ENCODE peak calls at places on chromosomes 3 and 15, in ten cellular contexts. One of them, this sample, is unnamed.
A peak's percentile ranks its signal among the peaks of the same experiment; 100 is the strongest.

GRCh38 chr3:69016901-69017300 is 3.4 kb upstream of the EOGT start:
- DNase-seq in lower lobe of right lung: no peak
- DNase-seq in putamen: no peak
- DNase-seq in adrenal gland: no peak
- DNase-seq in foreskin fibroblast: no peak
- DNase-seq in hippocampal formation: no peak
- DNase-seq in stimulated activated CD8-positive, alpha-beta memory T cell treated with anti-CD3 and anti-CD28 coated beads, Interleukin-15, amount 100 ng/mL, for 24 hours: no peak
- DNase-seq in stimulated activated CD4-positive, alpha-beta T cell treated with anti-CD3 and anti-CD28 coated beads, Interleukin-4, amount 100 ng/mL, for 1 hour: no peak
- DNase-seq in brain microvascular endothelial cell: no peak
- DNase-seq in left ventricle myocardium superior: no peak
- DNase-seq in this sample: no peak

GRCh38 chr3:106275592-106275991 is 406.8 kb upstream of the CBLB start:
- DNase-seq in lower lobe of right lung: no peak
- DNase-seq in putamen: no peak
- DNase-seq in adrenal gland: no peak
- DNase-seq in foreskin fibroblast: no peak
- DNase-seq in hippocampal formation: no peak
- DNase-seq in stimulated activated CD8-positive, alpha-beta memory T cell treated with anti-CD3 and anti-CD28 coated beads, Interleukin-15, amount 100 ng/mL, for 24 hours: no peak
- DNase-seq in stimulated activated CD4-positive, alpha-beta T cell treated with anti-CD3 and anti-CD28 coated beads, Interleukin-4, amount 100 ng/mL, for 1 hour: no peak
- DNase-seq in brain microvascular endothelial cell: no peak
- DNase-seq in left ventricle myocardium superior: no peak
- DNase-seq in this sample: no peak

GRCh38 chr3:154956815-154957214 is 123.3 kb upstream of the MME start:
- DNase-seq in lower lobe of right lung: no peak
- DNase-seq in putamen: no peak
- DNase-seq in adrenal gland: no peak
- DNase-seq in foreskin fibroblast: peak; percentile 33
- DNase-seq in hippocampal formation: no peak
- DNase-seq in stimulated activated CD8-positive, alpha-beta memory T cell treated with anti-CD3 and anti-CD28 coated beads, Interleukin-15, amount 100 ng/mL, for 24 hours: no peak
- DNase-seq in stimulated activated CD4-positive, alpha-beta T cell treated with anti-CD3 and anti-CD28 coated beads, Interleukin-4, amount 100 ng/mL, for 1 hour: no peak
- DNase-seq in brain microvascular endothelial cell: no peak
- DNase-seq in left ventricle myocardium superior: no peak
- DNase-seq in this sample: no peak

GRCh38 chr15:38050529-38050928 is 116.1 kb downstream of the TMCO5A start:
- DNase-seq in lower lobe of right lung: no peak
- DNase-seq in putamen: no peak
- DNase-seq in adrenal gland: no peak
- DNase-seq in foreskin fibroblast: peak; percentile 82
- DNase-seq in hippocampal formation: no peak
- DNase-seq in stimulated activated CD8-positive, alpha-beta memory T cell treated with anti-CD3 and anti-CD28 coated beads, Interleukin-15, amount 100 ng/mL, for 24 hours: no peak
- DNase-seq in stimulated activated CD4-positive, alpha-beta T cell treated with anti-CD3 and anti-CD28 coated beads, Interleukin-4, amount 100 ng/mL, for 1 hour: no peak
- DNase-seq in brain microvascular endothelial cell: no peak
- DNase-seq in left ventricle myocardium superior: no peak
- DNase-seq in this sample: no peak

GRCh38 chr3:21256932-21257331 is 494.1 kb downstream of the ZNF385D start:
- DNase-seq in lower lobe of right lung: no peak
- DNase-seq in putamen: no peak
- DNase-seq in adrenal gland: no peak
- DNase-seq in foreskin fibroblast: no peak
- DNase-seq in hippocampal formation: no peak
- DNase-seq in stimulated activated CD8-positive, alpha-beta memory T cell treated with anti-CD3 and anti-CD28 coated beads, Interleukin-15, amount 100 ng/mL, for 24 hours: no peak
- DNase-seq in stimulated activated CD4-positive, alpha-beta T cell treated with anti-CD3 and anti-CD28 coated beads, Interleukin-4, amount 100 ng/mL, for 1 hour: no peak
- DNase-seq in brain microvascular endothelial cell: no peak
- DNase-seq in left ventricle myocardium superior: no peak
- DNase-seq in this sample: no peak

GRCh38 chr15:77634266-77634962 is 1.7 kb upstream of the LINGO1 start:
- DNase-seq in lower lobe of right lung: peak; percentile 66
- DNase-seq in putamen: no peak
- DNase-seq in adrenal gland: peak; percentile 79
- DNase-seq in foreskin fibroblast: peak; percentile 53
- DNase-seq in hippocampal formation: no peak
- DNase-seq in stimulated activated CD8-positive, alpha-beta memory T cell treated with anti-CD3 and anti-CD28 coated beads, Interleukin-15, amount 100 ng/mL, for 24 hours: peak; percentile 25
- DNase-seq in stimulated activated CD4-positive, alpha-beta T cell treated with anti-CD3 and anti-CD28 coated beads, Interleukin-4, amount 100 ng/mL, for 1 hour: peak; percentile 66
- DNase-seq in brain microvascular endothelial cell: peak; percentile 53
- DNase-seq in left ventricle myocardium superior: peak; percentile 71
- DNase-seq in this sample: peak; percentile 15

GRCh38 chr15:95644476-95644875 is 686.0 kb upstream of the NR2F2 start:
- DNase-seq in lower lobe of right lung: no peak
- DNase-seq in putamen: no peak
- DNase-seq in adrenal gland: no peak
- DNase-seq in foreskin fibroblast: no peak
- DNase-seq in hippocampal formation: no peak
- DNase-seq in stimulated activated CD8-positive, alpha-beta memory T cell treated with anti-CD3 and anti-CD28 coated beads, Interleukin-15, amount 100 ng/mL, for 24 hours: no peak
- DNase-seq in stimulated activated CD4-positive, alpha-beta T cell treated with anti-CD3 and anti-CD28 coated beads, Interleukin-4, amount 100 ng/mL, for 1 hour: no peak
- DNase-seq in brain microvascular endothelial cell: no peak
- DNase-seq in left ventricle myocardium superior: no peak
- DNase-seq in this sample: no peak

GRCh38 chr15:40756938-40757337 is 1.9 kb upstream of the RMDN3 start:
- DNase-seq in lower lobe of right lung: no peak
- DNase-seq in putamen: no peak
- DNase-seq in adrenal gland: no peak
- DNase-seq in foreskin fibroblast: no peak
- DNase-seq in hippocampal formation: no peak
- DNase-seq in stimulated activated CD8-positive, alpha-beta memory T cell treated with anti-CD3 and anti-CD28 coated beads, Interleukin-15, amount 100 ng/mL, for 24 hours: no peak
- DNase-seq in stimulated activated CD4-positive, alpha-beta T cell treated with anti-CD3 and anti-CD28 coated beads, Interleukin-4, amount 100 ng/mL, for 1 hour: no peak
- DNase-seq in brain microvascular endothelial cell: no peak
- DNase-seq in left ventricle myocardium superior: no peak
- DNase-seq in this sample: no peak

GRCh38 chr15:62306851-62307504 is 141.9 kb upstream of the C2CD4B start:
- DNase-seq in lower lobe of right lung: peak; percentile 58
- DNase-seq in putamen: peak; percentile 41
- DNase-seq in adrenal gland: peak; percentile 86
- DNase-seq in foreskin fibroblast: peak; percentile 79
- DNase-seq in hippocampal formation: peak; percentile 59
- DNase-seq in stimulated activated CD8-positive, alpha-beta memory T cell treated with anti-CD3 and anti-CD28 coated beads, Interleukin-15, amount 100 ng/mL, for 24 hours: no peak
- DNase-seq in stimulated activated CD4-positive, alpha-beta T cell treated with anti-CD3 and anti-CD28 coated beads, Interleukin-4, amount 100 ng/mL, for 1 hour: no peak
- DNase-seq in brain microvascular endothelial cell: peak; percentile 66
- DNase-seq in left ventricle myocardium superior: peak; percentile 57
- DNase-seq in this sample: no peak

GRCh38 chr3:126469479-126469878 is 6.2 kb downstream of the ZXDC start:
- DNase-seq in lower lobe of right lung: peak; percentile 71
- DNase-seq in putamen: no peak
- DNase-seq in adrenal gland: no peak
- DNase-seq in foreskin fibroblast: no peak
- DNase-seq in hippocampal formation: no peak
- DNase-seq in stimulated activated CD8-positive, alpha-beta memory T cell treated with anti-CD3 and anti-CD28 coated beads, Interleukin-15, amount 100 ng/mL, for 24 hours: no peak
- DNase-seq in stimulated activated CD4-positive, alpha-beta T cell treated with anti-CD3 and anti-CD28 coated beads, Interleukin-4, amount 100 ng/mL, for 1 hour: no peak
- DNase-seq in brain microvascular endothelial cell: no peak
- DNase-seq in left ventricle myocardium superior: no peak
- DNase-seq in this sample: no peak

GRCh38 chr15:41934843-41935242 is 37.5 kb downstream of the EHD4 start:
- DNase-seq in lower lobe of right lung: peak; percentile 54
- DNase-seq in putamen: no peak
- DNase-seq in adrenal gland: peak; percentile 69
- DNase-seq in foreskin fibroblast: no peak
- DNase-seq in hippocampal formation: no peak
- DNase-seq in stimulated activated CD8-positive, alpha-beta memory T cell treated with anti-CD3 and anti-CD28 coated beads, Interleukin-15, amount 100 ng/mL, for 24 hours: peak; percentile 15
- DNase-seq in stimulated activated CD4-positive, alpha-beta T cell treated with anti-CD3 and anti-CD28 coated beads, Interleukin-4, amount 100 ng/mL, for 1 hour: peak; percentile 68
- DNase-seq in brain microvascular endothelial cell: no peak
- DNase-seq in left ventricle myocardium superior: no peak
- DNase-seq in this sample: no peak

GRCh38 chr3:160686955-160687535 is 10.1 kb downstream of the ARL14 start:
- DNase-seq in lower lobe of right lung: no peak
- DNase-seq in putamen: no peak
- DNase-seq in adrenal gland: no peak
- DNase-seq in foreskin fibroblast: peak; percentile 41
- DNase-seq in hippocampal formation: no peak
- DNase-seq in stimulated activated CD8-positive, alpha-beta memory T cell treated with anti-CD3 and anti-CD28 coated beads, Interleukin-15, amount 100 ng/mL, for 24 hours: no peak
- DNase-seq in stimulated activated CD4-positive, alpha-beta T cell treated with anti-CD3 and anti-CD28 coated beads, Interleukin-4, amount 100 ng/mL, for 1 hour: no peak
- DNase-seq in brain microvascular endothelial cell: no peak
- DNase-seq in left ventricle myocardium superior: no peak
- DNase-seq in this sample: no peak

GRCh38 chr3:174541708-174542107 is 317.4 kb upstream of the NAALADL2 start:
- DNase-seq in lower lobe of right lung: no peak
- DNase-seq in putamen: no peak
- DNase-seq in adrenal gland: no peak
- DNase-seq in foreskin fibroblast: peak; percentile 14
- DNase-seq in hippocampal formation: no peak
- DNase-seq in stimulated activated CD8-positive, alpha-beta memory T cell treated with anti-CD3 and anti-CD28 coated beads, Interleukin-15, amount 100 ng/mL, for 24 hours: no peak
- DNase-seq in stimulated activated CD4-positive, alpha-beta T cell treated with anti-CD3 and anti-CD28 coated beads, Interleukin-4, amount 100 ng/mL, for 1 hour: no peak
- DNase-seq in brain microvascular endothelial cell: peak; percentile 28
- DNase-seq in left ventricle myocardium superior: no peak
- DNase-seq in this sample: no peak

GRCh38 chr3:38108649-38109579 is 28.0 kb downstream of the ACAA1 start:
- DNase-seq in lower lobe of right lung: peak; percentile 50
- DNase-seq in putamen: no peak
- DNase-seq in adrenal gland: peak; percentile 48
- DNase-seq in foreskin fibroblast: no peak
- DNase-seq in hippocampal formation: no peak
- DNase-seq in stimulated activated CD8-positive, alpha-beta memory T cell treated with anti-CD3 and anti-CD28 coated beads, Interleukin-15, amount 100 ng/mL, for 24 hours: no peak
- DNase-seq in stimulated activated CD4-positive, alpha-beta T cell treated with anti-CD3 and anti-CD28 coated beads, Interleukin-4, amount 100 ng/mL, for 1 hour: no peak
- DNase-seq in brain microvascular endothelial cell: no peak
- DNase-seq in left ventricle myocardium superior: no peak
- DNase-seq in this sample: no peak

GRCh38 chr3:37779289-37780152 is 82.2 kb upstream of the CTDSPL start:
- DNase-seq in lower lobe of right lung: no peak
- DNase-seq in putamen: peak; percentile 71
- DNase-seq in adrenal gland: peak; percentile 70
- DNase-seq in foreskin fibroblast: peak; percentile 87
- DNase-seq in hippocampal formation: peak; percentile 77
- DNase-seq in stimulated activated CD8-positive, alpha-beta memory T cell treated with anti-CD3 and anti-CD28 coated beads, Interleukin-15, amount 100 ng/mL, for 24 hours: no peak
- DNase-seq in stimulated activated CD4-positive, alpha-beta T cell treated with anti-CD3 and anti-CD28 coated beads, Interleukin-4, amount 100 ng/mL, for 1 hour: no peak
- DNase-seq in brain microvascular endothelial cell: peak; percentile 51
- DNase-seq in left ventricle myocardium superior: no peak
- DNase-seq in this sample: no peak

GRCh38 chr3:49471856-49472495 is 1.9 kb downstream of the DAG1 start:
- DNase-seq in lower lobe of right lung: no peak
- DNase-seq in putamen: no peak
- DNase-seq in adrenal gland: no peak
- DNase-seq in foreskin fibroblast: no peak
- DNase-seq in hippocampal formation: no peak
- DNase-seq in stimulated activated CD8-positive, alpha-beta memory T cell treated with anti-CD3 and anti-CD28 coated beads, Interleukin-15, amount 100 ng/mL, for 24 hours: no peak
- DNase-seq in stimulated activated CD4-positive, alpha-beta T cell treated with anti-CD3 and anti-CD28 coated beads, Interleukin-4, amount 100 ng/mL, for 1 hour: no peak
- DNase-seq in brain microvascular endothelial cell: no peak
- DNase-seq in left ventricle myocardium superior: peak; percentile 59
- DNase-seq in this sample: no peak

GRCh38 chr15:101647251-101647650 is 4.9 kb downstream of the TM2D3 start:
- DNase-seq in lower lobe of right lung: no peak
- DNase-seq in putamen: no peak
- DNase-seq in adrenal gland: peak; percentile 60
- DNase-seq in foreskin fibroblast: no peak
- DNase-seq in hippocampal formation: no peak
- DNase-seq in stimulated activated CD8-positive, alpha-beta memory T cell treated with anti-CD3 and anti-CD28 coated beads, Interleukin-15, amount 100 ng/mL, for 24 hours: no peak
- DNase-seq in stimulated activated CD4-positive, alpha-beta T cell treated with anti-CD3 and anti-CD28 coated beads, Interleukin-4, amount 100 ng/mL, for 1 hour: no peak
- DNase-seq in brain microvascular endothelial cell: no peak
- DNase-seq in left ventricle myocardium superior: no peak
- DNase-seq in this sample: no peak

GRCh38 chr3:147816770-147817169 is 407.6 kb downstream of the ZIC1 start:
- DNase-seq in lower lobe of right lung: no peak
- DNase-seq in putamen: no peak
- DNase-seq in adrenal gland: peak; percentile 67
- DNase-seq in foreskin fibroblast: peak; percentile 57
- DNase-seq in hippocampal formation: no peak
- DNase-seq in stimulated activated CD8-positive, alpha-beta memory T cell treated with anti-CD3 and anti-CD28 coated beads, Interleukin-15, amount 100 ng/mL, for 24 hours: no peak
- DNase-seq in stimulated activated CD4-positive, alpha-beta T cell treated with anti-CD3 and anti-CD28 coated beads, Interleukin-4, amount 100 ng/mL, for 1 hour: no peak
- DNase-seq in brain microvascular endothelial cell: peak; percentile 1
- DNase-seq in left ventricle myocardium superior: peak; percentile 38
- DNase-seq in this sample: no peak

GRCh38 chr15:51195459-51195858 is 100.8 kb upstream of the TNFAIP8L3 start:
- DNase-seq in lower lobe of right lung: no peak
- DNase-seq in putamen: no peak
- DNase-seq in adrenal gland: no peak
- DNase-seq in foreskin fibroblast: peak; percentile 33
- DNase-seq in hippocampal formation: no peak
- DNase-seq in stimulated activated CD8-positive, alpha-beta memory T cell treated with anti-CD3 and anti-CD28 coated beads, Interleukin-15, amount 100 ng/mL, for 24 hours: no peak
- DNase-seq in stimulated activated CD4-positive, alpha-beta T cell treated with anti-CD3 and anti-CD28 coated beads, Interleukin-4, amount 100 ng/mL, for 1 hour: no peak
- DNase-seq in brain microvascular endothelial cell: no peak
- DNase-seq in left ventricle myocardium superior: no peak
- DNase-seq in this sample: no peak

GRCh38 chr15:82714026-82714425 is 4.4 kb upstream of the AP3B2 start:
- DNase-seq in lower lobe of right lung: no peak
- DNase-seq in putamen: no peak
- DNase-seq in adrenal gland: no peak
- DNase-seq in foreskin fibroblast: no peak
- DNase-seq in hippocampal formation: no peak
- DNase-seq in stimulated activated CD8-positive, alpha-beta memory T cell treated with anti-CD3 and anti-CD28 coated beads, Interleukin-15, amount 100 ng/mL, for 24 hours: no peak
- DNase-seq in stimulated activated CD4-positive, alpha-beta T cell treated with anti-CD3 and anti-CD28 coated beads, Interleukin-4, amount 100 ng/mL, for 1 hour: no peak
- DNase-seq in brain microvascular endothelial cell: no peak
- DNase-seq in left ventricle myocardium superior: no peak
- DNase-seq in this sample: no peak

GRCh38 chr3:25009665-25010064 is 418.4 kb upstream of the RARB start:
- DNase-seq in lower lobe of right lung: no peak
- DNase-seq in putamen: no peak
- DNase-seq in adrenal gland: peak; percentile 54
- DNase-seq in foreskin fibroblast: no peak
- DNase-seq in hippocampal formation: no peak
- DNase-seq in stimulated activated CD8-positive, alpha-beta memory T cell treated with anti-CD3 and anti-CD28 coated beads, Interleukin-15, amount 100 ng/mL, for 24 hours: no peak
- DNase-seq in stimulated activated CD4-positive, alpha-beta T cell treated with anti-CD3 and anti-CD28 coated beads, Interleukin-4, amount 100 ng/mL, for 1 hour: no peak
- DNase-seq in brain microvascular endothelial cell: no peak
- DNase-seq in left ventricle myocardium superior: no peak
- DNase-seq in this sample: no peak

GRCh38 chr3:69791111-69791510 is 51.8 kb downstream of the MITF start:
- DNase-seq in lower lobe of right lung: peak; percentile 85
- DNase-seq in putamen: no peak
- DNase-seq in adrenal gland: peak; percentile 85
- DNase-seq in foreskin fibroblast: peak; percentile 91
- DNase-seq in hippocampal formation: no peak
- DNase-seq in stimulated activated CD8-positive, alpha-beta memory T cell treated with anti-CD3 and anti-CD28 coated beads, Interleukin-15, amount 100 ng/mL, for 24 hours: no peak
- DNase-seq in stimulated activated CD4-positive, alpha-beta T cell treated with anti-CD3 and anti-CD28 coated beads, Interleukin-4, amount 100 ng/mL, for 1 hour: no peak
- DNase-seq in brain microvascular endothelial cell: peak; percentile 81
- DNase-seq in left ventricle myocardium superior: peak; percentile 79
- DNase-seq in this sample: no peak

GRCh38 chr3:60291115-60291514 is 960.1 kb downstream of the FHIT start:
- DNase-seq in lower lobe of right lung: no peak
- DNase-seq in putamen: no peak
- DNase-seq in adrenal gland: no peak
- DNase-seq in foreskin fibroblast: no peak
- DNase-seq in hippocampal formation: no peak
- DNase-seq in stimulated activated CD8-positive, alpha-beta memory T cell treated with anti-CD3 and anti-CD28 coated beads, Interleukin-15, amount 100 ng/mL, for 24 hours: no peak
- DNase-seq in stimulated activated CD4-positive, alpha-beta T cell treated with anti-CD3 and anti-CD28 coated beads, Interleukin-4, amount 100 ng/mL, for 1 hour: no peak
- DNase-seq in brain microvascular endothelial cell: no peak
- DNase-seq in left ventricle myocardium superior: no peak
- DNase-seq in this sample: no peak

GRCh38 chr3:134334231-134334900 is 39.9 kb downstream of the AMOTL2 start:
- DNase-seq in lower lobe of right lung: no peak
- DNase-seq in putamen: no peak
- DNase-seq in adrenal gland: no peak
- DNase-seq in foreskin fibroblast: peak; percentile 61
- DNase-seq in hippocampal formation: no peak
- DNase-seq in stimulated activated CD8-positive, alpha-beta memory T cell treated with anti-CD3 and anti-CD28 coated beads, Interleukin-15, amount 100 ng/mL, for 24 hours: no peak
- DNase-seq in stimulated activated CD4-positive, alpha-beta T cell treated with anti-CD3 and anti-CD28 coated beads, Interleukin-4, amount 100 ng/mL, for 1 hour: no peak
- DNase-seq in brain microvascular endothelial cell: no peak
- DNase-seq in left ventricle myocardium superior: peak; percentile 50
- DNase-seq in this sample: no peak

GRCh38 chr3:49121244-49121671 is 635 bp upstream of the USP19 start:
- DNase-seq in lower lobe of right lung: no peak
- DNase-seq in putamen: no peak
- DNase-seq in adrenal gland: no peak
- DNase-seq in foreskin fibroblast: no peak
- DNase-seq in hippocampal formation: no peak
- DNase-seq in stimulated activated CD8-positive, alpha-beta memory T cell treated with anti-CD3 and anti-CD28 coated beads, Interleukin-15, amount 100 ng/mL, for 24 hours: no peak
- DNase-seq in stimulated activated CD4-positive, alpha-beta T cell treated with anti-CD3 and anti-CD28 coated beads, Interleukin-4, amount 100 ng/mL, for 1 hour: no peak
- DNase-seq in brain microvascular endothelial cell: no peak
- DNase-seq in left ventricle myocardium superior: no peak
- DNase-seq in this sample: no peak

GRCh38 chr15:65110676-65111292 is 4.2 kb downstream of the UBAP1L start:
- DNase-seq in lower lobe of right lung: no peak
- DNase-seq in putamen: no peak
- DNase-seq in adrenal gland: no peak
- DNase-seq in foreskin fibroblast: peak; percentile 64
- DNase-seq in hippocampal formation: no peak
- DNase-seq in stimulated activated CD8-positive, alpha-beta memory T cell treated with anti-CD3 and anti-CD28 coated beads, Interleukin-15, amount 100 ng/mL, for 24 hours: no peak
- DNase-seq in stimulated activated CD4-positive, alpha-beta T cell treated with anti-CD3 and anti-CD28 coated beads, Interleukin-4, amount 100 ng/mL, for 1 hour: no peak
- DNase-seq in brain microvascular endothelial cell: peak; percentile 79
- DNase-seq in left ventricle myocardium superior: no peak
- DNase-seq in this sample: no peak

GRCh38 chr15:38205502-38206235 is 47.0 kb upstream of the SPRED1 start:
- DNase-seq in lower lobe of right lung: no peak
- DNase-seq in putamen: peak; percentile 47
- DNase-seq in adrenal gland: no peak
- DNase-seq in foreskin fibroblast: no peak
- DNase-seq in hippocampal formation: no peak
- DNase-seq in stimulated activated CD8-positive, alpha-beta memory T cell treated with anti-CD3 and anti-CD28 coated beads, Interleukin-15, amount 100 ng/mL, for 24 hours: no peak
- DNase-seq in stimulated activated CD4-positive, alpha-beta T cell treated with anti-CD3 and anti-CD28 coated beads, Interleukin-4, amount 100 ng/mL, for 1 hour: no peak
- DNase-seq in brain microvascular endothelial cell: no peak
- DNase-seq in left ventricle myocardium superior: no peak
- DNase-seq in this sample: no peak

GRCh38 chr3:143078883-143079282 is 40.7 kb upstream of the CHST2 start:
- DNase-seq in lower lobe of right lung: no peak
- DNase-seq in putamen: no peak
- DNase-seq in adrenal gland: no peak
- DNase-seq in foreskin fibroblast: peak; percentile 85
- DNase-seq in hippocampal formation: no peak
- DNase-seq in stimulated activated CD8-positive, alpha-beta memory T cell treated with anti-CD3 and anti-CD28 coated beads, Interleukin-15, amount 100 ng/mL, for 24 hours: no peak
- DNase-seq in stimulated activated CD4-positive, alpha-beta T cell treated with anti-CD3 and anti-CD28 coated beads, Interleukin-4, amount 100 ng/mL, for 1 hour: no peak
- DNase-seq in brain microvascular endothelial cell: peak; percentile 65
- DNase-seq in left ventricle myocardium superior: no peak
- DNase-seq in this sample: no peak

This sample was measured in C1 segment of cervical spinal cord.